ENCODE peak calls at places on chromosomes 3 and 15, in ten cellular contexts. One of them, this sample, is unnamed.

GRCh38 chr3:98985406-98985805 is 83.9 kb upstream of the DCBLD2 start:
- DNase-seq in Panc1: no peak
- DNase-seq in heart left ventricle: no peak
- DNase-seq in AG04449: no peak
- DNase-seq in WTC11: no peak
- DNase-seq in GM10248: no peak
- DNase-seq in HepG2: no peak
- DNase-seq in cardiac muscle cell: peak; percentile 42
- DNase-seq in dorsolateral prefrontal cortex: no peak
- DNase-seq in nephron progenitor cell: no peak
- DNase-seq in this sample: no peak

GRCh38 chr3:138070006-138070405 is 45.4 kb downstream of the DZIP1L start:
- DNase-seq in Panc1: no peak
- DNase-seq in heart left ventricle: no peak
- DNase-seq in AG04449: no peak
- DNase-seq in WTC11: no peak
- DNase-seq in GM10248: no peak
- DNase-seq in HepG2: no peak
- DNase-seq in cardiac muscle cell: no peak
- DNase-seq in dorsolateral prefrontal cortex: no peak
- DNase-seq in nephron progenitor cell: no peak
- DNase-seq in this sample: no peak

GRCh38 chr3:45544719-45545296 is 49.7 kb upstream of the LIMD1 start:
- DNase-seq in Panc1: no peak
- DNase-seq in heart left ventricle: no peak
- DNase-seq in AG04449: no peak
- DNase-seq in WTC11: no peak
- DNase-seq in GM10248: no peak
- DNase-seq in HepG2: no peak
- DNase-seq in cardiac muscle cell: peak; percentile 28
- DNase-seq in dorsolateral prefrontal cortex: no peak
- DNase-seq in nephron progenitor cell: no peak
- DNase-seq in this sample: no peak

GRCh38 chr3:71728632-71729342 is 3.6 kb upstream of the EIF4E3 start:
- DNase-seq in Panc1: no peak
- DNase-seq in heart left ventricle: no peak
- DNase-seq in AG04449: no peak
- DNase-seq in WTC11: peak; percentile 49
- DNase-seq in GM10248: no peak
- DNase-seq in HepG2: no peak
- DNase-seq in cardiac muscle cell: no peak
- DNase-seq in dorsolateral prefrontal cortex: peak; percentile 63
- DNase-seq in nephron progenitor cell: no peak
- DNase-seq in this sample: peak; percentile 70

GRCh38 chr3:122484985-122485384 is 29.8 kb downstream of the KPNA1 start:
- DNase-seq in Panc1: no peak
- DNase-seq in heart left ventricle: no peak
- DNase-seq in AG04449: peak; percentile 4
- DNase-seq in WTC11: no peak
- DNase-seq in GM10248: no peak
- DNase-seq in HepG2: no peak
- DNase-seq in cardiac muscle cell: peak; percentile 65
- DNase-seq in dorsolateral prefrontal cortex: no peak
- DNase-seq in nephron progenitor cell: no peak
- DNase-seq in this sample: no peak

GRCh38 chr3:46024131-46024530 is 3.2 kb downstream of the XCR1 start:
- DNase-seq in Panc1: no peak
- DNase-seq in heart left ventricle: no peak
- DNase-seq in AG04449: no peak
- DNase-seq in WTC11: no peak
- DNase-seq in GM10248: no peak
- DNase-seq in HepG2: no peak
- DNase-seq in cardiac muscle cell: peak; percentile 82
- DNase-seq in dorsolateral prefrontal cortex: no peak
- DNase-seq in nephron progenitor cell: no peak
- DNase-seq in this sample: no peak

GRCh38 chr15:60869851-60870250 is 359.3 kb downstream of the RORA start:
- DNase-seq in Panc1: no peak
- DNase-seq in heart left ventricle: no peak
- DNase-seq in AG04449: no peak
- DNase-seq in WTC11: no peak
- DNase-seq in GM10248: no peak
- DNase-seq in HepG2: no peak
- DNase-seq in cardiac muscle cell: peak; percentile 3
- DNase-seq in dorsolateral prefrontal cortex: no peak
- DNase-seq in nephron progenitor cell: no peak
- DNase-seq in this sample: no peak

GRCh38 chr3:118909751-118910150 is 124.9 kb downstream of the IGSF11 start:
- DNase-seq in Panc1: no peak
- DNase-seq in heart left ventricle: no peak
- DNase-seq in AG04449: no peak
- DNase-seq in WTC11: no peak
- DNase-seq in GM10248: no peak
- DNase-seq in HepG2: no peak
- DNase-seq in cardiac muscle cell: no peak
- DNase-seq in dorsolateral prefrontal cortex: no peak
- DNase-seq in nephron progenitor cell: no peak
- DNase-seq in this sample: no peak

GRCh38 chr3:38000242-38000916 is 9.8 kb downstream of the VILL start:
- DNase-seq in Panc1: no peak
- DNase-seq in heart left ventricle: no peak
- DNase-seq in AG04449: no peak
- DNase-seq in WTC11: peak; percentile 1
- DNase-seq in GM10248: no peak
- DNase-seq in HepG2: no peak
- DNase-seq in cardiac muscle cell: no peak
- DNase-seq in dorsolateral prefrontal cortex: no peak
- DNase-seq in nephron progenitor cell: no peak
- DNase-seq in this sample: no peak

GRCh38 chr3:150710097-150710496 is 6.4 kb upstream of the ERICH6 start:
- DNase-seq in Panc1: no peak
- DNase-seq in heart left ventricle: no peak
- DNase-seq in AG04449: no peak
- DNase-seq in WTC11: no peak
- DNase-seq in GM10248: no peak
- DNase-seq in HepG2: no peak
- DNase-seq in cardiac muscle cell: no peak
- DNase-seq in dorsolateral prefrontal cortex: no peak
- DNase-seq in nephron progenitor cell: no peak
- DNase-seq in this sample: no peak

GRCh38 chr3:58332575-58333179 is at the start of gene PXK:
- DNase-seq in Panc1: no peak
- DNase-seq in heart left ventricle: peak; percentile 84
- DNase-seq in AG04449: no peak
- DNase-seq in WTC11: peak; percentile 76
- DNase-seq in GM10248: peak; percentile 84
- DNase-seq in HepG2: peak; percentile 21
- DNase-seq in cardiac muscle cell: peak; percentile 88
- DNase-seq in dorsolateral prefrontal cortex: peak; percentile 80
- DNase-seq in nephron progenitor cell: peak; percentile 83
- DNase-seq in this sample: peak; percentile 85

GRCh38 chr3:24139463-24140412 is 194.7 kb downstream of the NR1D2 start:
- DNase-seq in Panc1: no peak
- DNase-seq in heart left ventricle: no peak
- DNase-seq in AG04449: no peak
- DNase-seq in WTC11: no peak
- DNase-seq in GM10248: no peak
- DNase-seq in HepG2: no peak
- DNase-seq in cardiac muscle cell: no peak
- DNase-seq in dorsolateral prefrontal cortex: no peak
- DNase-seq in nephron progenitor cell: no peak
- DNase-seq in this sample: no peak

GRCh38 chr3:81874738-81875137 is 113.3 kb upstream of the GBE1 start:
- DNase-seq in Panc1: no peak
- DNase-seq in heart left ventricle: no peak
- DNase-seq in AG04449: no peak
- DNase-seq in WTC11: no peak
- DNase-seq in GM10248: no peak
- DNase-seq in HepG2: no peak
- DNase-seq in cardiac muscle cell: no peak
- DNase-seq in dorsolateral prefrontal cortex: no peak
- DNase-seq in nephron progenitor cell: no peak
- DNase-seq in this sample: no peak

GRCh38 chr3:179555604-179556003 is 7.1 kb upstream of the ACTL6A start:
- DNase-seq in Panc1: no peak
- DNase-seq in heart left ventricle: no peak
- DNase-seq in AG04449: no peak
- DNase-seq in WTC11: no peak
- DNase-seq in GM10248: no peak
- DNase-seq in HepG2: no peak
- DNase-seq in cardiac muscle cell: no peak
- DNase-seq in dorsolateral prefrontal cortex: no peak
- DNase-seq in nephron progenitor cell: no peak
- DNase-seq in this sample: no peak

GRCh38 chr15:39663684-39664083 is 82.8 kb downstream of the THBS1 start:
- DNase-seq in Panc1: no peak
- DNase-seq in heart left ventricle: no peak
- DNase-seq in AG04449: no peak
- DNase-seq in WTC11: no peak
- DNase-seq in GM10248: no peak
- DNase-seq in HepG2: no peak
- DNase-seq in cardiac muscle cell: peak; percentile 10
- DNase-seq in dorsolateral prefrontal cortex: no peak
- DNase-seq in nephron progenitor cell: no peak
- DNase-seq in this sample: no peak

GRCh38 chr15:39125904-39126303 is 455.0 kb upstream of the THBS1 start:
- DNase-seq in Panc1: no peak
- DNase-seq in heart left ventricle: no peak
- DNase-seq in AG04449: no peak
- DNase-seq in WTC11: peak; percentile 30
- DNase-seq in GM10248: peak; percentile 47
- DNase-seq in HepG2: peak; percentile 62
- DNase-seq in cardiac muscle cell: peak; percentile 69
- DNase-seq in dorsolateral prefrontal cortex: no peak
- DNase-seq in nephron progenitor cell: peak; percentile 15
- DNase-seq in this sample: peak; percentile 53

GRCh38 chr3:58049143-58049785 is 41.0 kb downstream of the FLNB start:
- DNase-seq in Panc1: peak; percentile 89
- DNase-seq in heart left ventricle: peak; percentile 70
- DNase-seq in AG04449: no peak
- DNase-seq in WTC11: peak; percentile 59
- DNase-seq in GM10248: no peak
- DNase-seq in HepG2: peak; percentile 98
- DNase-seq in cardiac muscle cell: peak; percentile 84
- DNase-seq in dorsolateral prefrontal cortex: no peak
- DNase-seq in nephron progenitor cell: peak; percentile 49
- DNase-seq in this sample: no peak

DNA sequence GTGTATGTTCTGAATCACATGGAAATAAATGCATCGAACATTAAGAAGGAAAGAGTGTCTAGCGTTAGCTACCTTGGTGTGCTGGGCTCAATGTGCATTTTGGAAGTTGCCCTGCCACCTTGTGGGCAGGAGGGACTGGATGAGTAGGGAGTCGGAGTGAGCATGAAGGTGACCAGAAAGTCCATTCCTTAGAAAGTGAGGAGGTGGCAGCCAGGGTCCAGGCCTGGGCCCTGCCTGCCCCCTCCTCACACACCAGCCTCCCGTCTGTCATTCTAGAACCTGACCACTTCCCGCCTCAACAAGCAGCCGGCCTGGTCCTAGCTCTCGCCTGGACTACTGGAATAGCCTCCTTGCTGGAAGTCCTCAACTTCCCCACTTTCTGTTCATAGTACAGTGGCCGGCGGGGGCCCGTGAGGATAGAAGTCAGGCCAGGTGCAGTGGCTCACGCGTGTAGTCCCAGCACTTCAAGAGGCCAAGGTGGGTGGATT is 10.2 kb upstream of the GATA2 start:
- DNase-seq in Panc1: no peak
- DNase-seq in heart left ventricle: no peak
- DNase-seq in AG04449: no peak
- DNase-seq in WTC11: no peak
- DNase-seq in GM10248: no peak
- DNase-seq in HepG2: no peak
- DNase-seq in cardiac muscle cell: no peak
- DNase-seq in dorsolateral prefrontal cortex: no peak
- DNase-seq in nephron progenitor cell: no peak
- DNase-seq in this sample: peak; percentile 13
- TF ChIP-seq CTCF in Panc1: peak; percentile 74
- TF ChIP-seq CTCF in heart left ventricle: no peak
- TF ChIP-seq CTCF in AG04449: peak; percentile 20
- TF ChIP-seq CTCF in WTC11: no peak
- TF ChIP-seq CTCF in GM10248: no peak
- TF ChIP-seq CTCF in HepG2: peak; percentile 72
- TF ChIP-seq CTCF in cardiac muscle cell: no peak
- TF ChIP-seq CTCF in dorsolateral prefrontal cortex: no peak
- TF ChIP-seq CTCF in nephron progenitor cell: no peak
- TF ChIP-seq CTCF in this sample: no peak

GRCh38 chr3:42983927-42984326 is 4.8 kb downstream of the GASK1A start:
- DNase-seq in Panc1: no peak
- DNase-seq in heart left ventricle: no peak
- DNase-seq in AG04449: no peak
- DNase-seq in WTC11: no peak
- DNase-seq in GM10248: no peak
- DNase-seq in HepG2: no peak
- DNase-seq in cardiac muscle cell: no peak
- DNase-seq in dorsolateral prefrontal cortex: no peak
- DNase-seq in nephron progenitor cell: no peak
- DNase-seq in this sample: no peak
- TF ChIP-seq CTCF in Panc1: no peak
- TF ChIP-seq CTCF in heart left ventricle: no peak
- TF ChIP-seq CTCF in AG04449: no peak
- TF ChIP-seq CTCF in WTC11: no peak
- TF ChIP-seq CTCF in GM10248: no peak
- TF ChIP-seq CTCF in HepG2: no peak
- TF ChIP-seq CTCF in cardiac muscle cell: no peak
- TF ChIP-seq CTCF in dorsolateral prefrontal cortex: no peak
- TF ChIP-seq CTCF in nephron progenitor cell: no peak
- TF ChIP-seq CTCF in this sample: no peak

GRCh38 chr15:91114301-91114700 is 14.2 kb downstream of the SV2B start:
- DNase-seq in Panc1: no peak
- DNase-seq in heart left ventricle: no peak
- DNase-seq in AG04449: no peak
- DNase-seq in WTC11: no peak
- DNase-seq in GM10248: no peak
- DNase-seq in HepG2: no peak
- DNase-seq in cardiac muscle cell: no peak
- DNase-seq in dorsolateral prefrontal cortex: no peak
- DNase-seq in nephron progenitor cell: no peak
- DNase-seq in this sample: no peak
- TF ChIP-seq CTCF in Panc1: no peak
- TF ChIP-seq CTCF in heart left ventricle: no peak
- TF ChIP-seq CTCF in AG04449: no peak
- TF ChIP-seq CTCF in WTC11: no peak
- TF ChIP-seq CTCF in GM10248: no peak
- TF ChIP-seq CTCF in HepG2: no peak
- TF ChIP-seq CTCF in cardiac muscle cell: no peak
- TF ChIP-seq CTCF in dorsolateral prefrontal cortex: no peak
- TF ChIP-seq CTCF in nephron progenitor cell: no peak
- TF ChIP-seq CTCF in this sample: no peak

DNA sequence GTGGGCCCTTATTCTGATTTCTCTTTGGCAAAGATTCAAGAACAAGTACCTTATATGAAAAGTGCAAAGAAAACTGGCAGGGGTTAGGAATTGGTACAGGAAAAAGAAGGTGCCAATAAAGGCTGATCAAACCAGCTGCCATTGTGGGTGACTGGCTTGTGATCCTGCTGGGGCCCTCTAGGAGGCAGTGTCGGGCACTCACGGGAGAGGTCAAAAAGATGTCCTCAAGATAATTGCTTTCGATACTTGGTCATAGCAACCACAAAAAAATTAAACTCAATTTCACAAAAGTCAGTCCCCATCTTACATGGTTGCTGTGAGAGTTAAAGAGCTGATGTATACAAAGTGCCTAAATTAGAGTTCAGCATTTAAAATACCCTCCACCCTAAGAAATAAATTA is 31.0 kb upstream of the CAV3 start:
- DNase-seq in Panc1: no peak
- DNase-seq in heart left ventricle: no peak
- DNase-seq in AG04449: no peak
- DNase-seq in WTC11: peak; percentile 70
- DNase-seq in GM10248: peak; percentile 4
- DNase-seq in HepG2: no peak
- DNase-seq in cardiac muscle cell: no peak
- DNase-seq in dorsolateral prefrontal cortex: no peak
- DNase-seq in nephron progenitor cell: peak; percentile 32
- DNase-seq in this sample: no peak
- TF ChIP-seq CTCF in Panc1: peak; percentile 40
- TF ChIP-seq CTCF in heart left ventricle: no peak
- TF ChIP-seq CTCF in AG04449: no peak
- TF ChIP-seq CTCF in WTC11: peak; percentile 62
- TF ChIP-seq CTCF in GM10248: no peak
- TF ChIP-seq CTCF in HepG2: peak; percentile 59
- TF ChIP-seq CTCF in cardiac muscle cell: peak; percentile 15
- TF ChIP-seq CTCF in dorsolateral prefrontal cortex: no peak
- TF ChIP-seq CTCF in nephron progenitor cell: peak; percentile 48
- TF ChIP-seq CTCF in this sample: peak; percentile 27

This sample was measured in glutamatergic neuron.